ENCODE peak calls at places on chromosome 17, in ten cellular contexts. M is NCI-H460; D is left cardiac atrium; K is tibial artery; O is NCI-H226; F is heart right ventricle; Z is GM23338; W is CD8-positive, alpha-beta T cell; A is NCI-H1105 treated with DMSO at 0.1 percent for 48 hours; V is AG04450. Y is an unnamed sample.

GRCh38 chr17:78748048-78748729 is 33.9 kb downstream of the CYTH1 start:
- DNase-seq in M (no peak), D (no peak), K (peak), O (no peak), F (no peak), Z (no peak), W (no peak), A (no peak), V (no peak), Y (no peak)

GRCh38 chr17:80887639-80888175 is 103.9 kb upstream of the CHMP6 start:
- DNase-seq in M (no peak), D (peak), K (no peak), O (no peak), F (no peak), Z (no peak), W (no peak), A (no peak), V (no peak), Y (no peak)

GRCh38 chr17:49193513-49194296 is 16.7 kb downstream of the GNGT2 start:
- DNase-seq in M (no peak), D (peak), K (peak), O (peak), F (peak), Z (peak), W (no peak), A (peak), V (no peak), Y (peak)

GRCh38 chr17:6069611-6070279 is 434 bp upstream of the WSCD1 start:
- DNase-seq in M (no peak), D (no peak), K (no peak), O (no peak), F (no peak), Z (peak), W (no peak), A (no peak), V (no peak), Y (no peak)

GRCh38 chr17:76707985-76708807 is 2.6 kb downstream of the MXRA7 start:
- DNase-seq in M (no peak), D (peak), K (no peak), O (no peak), F (no peak), Z (peak), W (no peak), A (no peak), V (no peak), Y (peak)

GRCh38 chr17:80940171-80941123 is 51.2 kb upstream of the CHMP6 start:
- DNase-seq in M (no peak), D (no peak), K (no peak), O (no peak), F (peak), Z (no peak), W (no peak), A (no peak), V (no peak), Y (no peak)

GRCh38 chr17:68461589-68461988 is 4.3 kb upstream of the WIPI1 start:
- DNase-seq in M (no peak), D (peak), K (no peak), O (no peak), F (no peak), Z (peak), W (no peak), A (peak), V (no peak), Y (no peak)

GRCh38 chr17:72189781-72190593 is 69.2 kb downstream of the SOX9 start:
- DNase-seq in M (no peak), D (no peak), K (no peak), O (no peak), F (no peak), Z (no peak), W (no peak), A (no peak), V (no peak), Y (no peak)

GRCh38 chr17:60300949-60301348 is 91.0 kb downstream of the USP32 start:
- DNase-seq in M (no peak), D (no peak), K (no peak), O (no peak), F (no peak), Z (no peak), W (no peak), A (no peak), V (no peak), Y (no peak)

GRCh38 chr17:45221081-45221996 is at the start of gene FMNL1:
- DNase-seq in M (no peak), D (no peak), K (peak), O (no peak), F (peak), Z (peak), W (no peak), A (peak), V (no peak), Y (no peak)

GRCh38 chr17:17186051-17186450 is 20.1 kb downstream of the PLD6 start:
- DNase-seq in M (no peak), D (peak), K (no peak), O (no peak), F (no peak), Z (no peak), W (no peak), A (no peak), V (no peak), Y (no peak)

GRCh38 chr17:14330492-14330920 is 29.6 kb downstream of the HS3ST3B1 start:
- DNase-seq in M (no peak), D (no peak), K (no peak), O (no peak), F (no peak), Z (peak), W (no peak), A (no peak), V (no peak), Y (no peak)

GRCh38 chr17:17109896-17110295 is 67.6 kb downstream of the MPRIP start:
- DNase-seq in M (no peak), D (peak), K (peak), O (no peak), F (no peak), Z (no peak), W (peak), A (no peak), V (no peak), Y (no peak)

GRCh38 chr17:57071991-57072944 is 12.8 kb upstream of the AKAP1 start:
- DNase-seq in M (no peak), D (no peak), K (no peak), O (no peak), F (no peak), Z (peak), W (no peak), A (no peak), V (no peak), Y (no peak)

GRCh38 chr17:55420067-55420775 is 1.4 kb downstream of the MMD start:
- DNase-seq in M (no peak), D (no peak), K (no peak), O (no peak), F (no peak), Z (no peak), W (no peak), A (no peak), V (no peak), Y (no peak)